ENCODE peak calls at places on chromosomes 13 and 19, in seven cellular contexts. M, I, F, Z, A, S and Q are unnamed samples.

GRCh38 chr19:18879579-18880373 is 16.2 kb downstream of the CERS1 start:
- DNase-seq in A (peak), Z (no peak), F (no peak), S (no peak), I (peak), M (no peak), Q (no peak)

GRCh38 chr13:49935171-49936084 is 712 bp downstream of the SPRYD7 start:
- DNase-seq in I (peak), F (no peak), A (peak), S (peak), M (peak), Z (peak), Q (no peak)

GRCh38 chr19:7619671-7620441 is 9.5 kb downstream of the XAB2 start:
- DNase-seq in F (no peak), S (no peak), A (no peak), Z (no peak), M (no peak), I (no peak), Q (no peak)

GRCh38 chr19:31555634-31556215 is 206.5 kb upstream of the TSHZ3 start:
- DNase-seq in A (no peak), S (no peak), M (no peak), I (no peak), F (no peak), Z (no peak), Q (no peak)

GRCh38 chr19:30881281-30881680 is 468.0 kb downstream of the TSHZ3 start:
- DNase-seq in A (no peak), Z (no peak), F (no peak), S (no peak), M (no peak), I (no peak), Q (no peak)

GRCh38 chr13:88979465-88980180 is 1308.5 kb downstream of the SLITRK5 start:
- DNase-seq in A (no peak), S (no peak), F (no peak), I (peak), M (no peak), Z (no peak), Q (no peak)

GRCh38 chr13:40102854-40103253 is 447.4 kb downstream of the COG6 start:
- DNase-seq in S (no peak), Z (no peak), M (no peak), A (peak), F (no peak), I (no peak), Q (no peak)

GRCh38 chr19:43534811-43535761 is 2.1 kb downstream of the ZNF575 start:
- DNase-seq in S (no peak), M (no peak), F (peak), A (peak), I (peak), Z (no peak), Q (no peak)

GRCh38 chr13:64529874-64530485 is 2700.2 kb downstream of the PCDH9 start:
- DNase-seq in I (peak), S (no peak), M (peak), Z (no peak), F (no peak), A (no peak), Q (no peak)

GRCh38 chr19:43562698-43563241 is 12.6 kb downstream of the XRCC1 start:
- DNase-seq in Z (peak), F (peak), A (peak), S (no peak), I (peak), M (no peak), Q (peak)

GRCh38 chr19:15280915-15281683 is 48.9 kb upstream of the EPHX3 start:
- DNase-seq in Z (no peak), F (peak), M (no peak), I (peak), S (peak), A (no peak), Q (no peak)

GRCh38 chr13:31904941-31905824 is 126.4 kb upstream of the FRY start:
- DNase-seq in F (no peak), M (no peak), Z (no peak), I (no peak), A (no peak), S (no peak), Q (no peak)

GRCh38 chr13:48580185-48580803 is 47.4 kb upstream of the RCBTB2 start:
- DNase-seq in I (peak), Z (peak), M (no peak), F (peak), S (peak), A (peak), Q (peak)